ENCODE peak calls at places on chromosomes 16 and 17, in four cellular contexts. B, O, Q and Z are unnamed samples.

GRCh38 chr17:29582767-29583166 is 6.7 kb downstream of the GIT1 start:
- DNase-seq in O (no peak), Q (no peak), B (no peak), Z (no peak)

GRCh38 chr16:48378836-48379235 is 6.4 kb downstream of the SIAH1 start:
- DNase-seq in Q (no peak), O (no peak), B (no peak), Z (no peak)

GRCh38 chr17:77419547-77420475 is 279.0 kb downstream of the SEC14L1 start:
- DNase-seq in O (no peak), B (no peak), Q (peak), Z (no peak)

GRCh38 chr17:67532326-67532871 is 155.3 kb downstream of the PITPNC1 start:
- DNase-seq in B (no peak), Q (no peak), O (no peak), Z (no peak)

GRCh38 chr16:10520869-10521578 is 59.4 kb downstream of the EMP2 start:
- DNase-seq in B (no peak), O (no peak), Q (no peak), Z (no peak)

GRCh38 chr16:65069090-65069489 is 52.8 kb downstream of the CDH11 start:
- DNase-seq in Q (no peak), B (peak), O (no peak), Z (no peak)

GRCh38 chr16:31274831-31275816 is 15.3 kb downstream of the ITGAM start:
- DNase-seq in O (no peak), Q (no peak), B (no peak), Z (no peak)

GRCh38 chr17:57283203-57283971 is 27.1 kb downstream of the MSI2 start:
- DNase-seq in O (no peak), B (no peak), Q (no peak), Z (no peak)

GRCh38 chr16:80527297-80527696 is 13.5 kb upstream of the DYNLRB2 start:
- DNase-seq in Q (peak), O (no peak), B (peak), Z (peak)

GRCh38 chr16:15523092-15523541 is 88.7 kb downstream of the BMERB1 start:
- DNase-seq in Q (no peak), O (peak), B (no peak), Z (no peak)

GRCh38 chr16:68396481-68396880 is 51.8 kb downstream of the SMPD3 start:
- DNase-seq in Q (peak), O (no peak), B (peak), Z (peak)

GRCh38 chr16:8675183-8676159 is 1.1 kb downstream of the ABAT start:
- DNase-seq in Q (no peak), B (no peak), O (no peak), Z (peak)

GRCh38 chr17:416293-417206 is 63.9 kb upstream of the RPH3AL start:
- DNase-seq in O (no peak), B (no peak), Q (no peak), Z (no peak)

GRCh38 chr17:68368387-68368786 is 77.1 kb downstream of the ARSG start:
- DNase-seq in Q (no peak), O (no peak), B (no peak), Z (no peak)

GRCh38 chr17:74280093-74280513 is 6.1 kb downstream of the DNAI2 start:
- DNase-seq in B (no peak), Q (no peak), O (no peak), Z (peak)

GRCh38 chr16:72112452-72112792 is 18.8 kb downstream of the DHX38 start:
- DNase-seq in B (no peak), Q (no peak), O (no peak), Z (no peak)

GRCh38 chr17:50625032-50625871 is 9.4 kb upstream of the ABCC3 start:
- DNase-seq in Q (no peak), O (no peak), B (no peak), Z (no peak)

GRCh38 chr16:27539120-27539519 is 10.6 kb downstream of the GTF3C1 start:
- DNase-seq in O (no peak), B (no peak), Q (no peak), Z (no peak)

GRCh38 chr17:74201250-74201649 is 2.2 kb upstream of the RPL38 start:
- DNase-seq in B (no peak), Q (no peak), O (no peak), Z (no peak)

GRCh38 chr16:51440096-51440495 is 289.0 kb upstream of the SALL1 start:
- DNase-seq in B (no peak), Q (no peak), O (no peak), Z (no peak)

GRCh38 chr17:58059141-58059540 is 24.1 kb upstream of the DYNLL2 start:
- DNase-seq in Q (no peak), B (no peak), O (no peak), Z (no peak)

GRCh38 chr16:31179153-31179746 is 689 bp upstream of the FUS start:
- DNase-seq in Q (no peak), B (no peak), O (no peak), Z (no peak)

GRCh38 chr16:87681990-87682570 is 79.8 kb downstream of the JPH3 start:
- DNase-seq in Q (no peak), O (no peak), B (peak), Z (no peak)
- TF ChIP-seq CTCF in Q (peak), O (no peak), B (peak), Z (no peak)

GRCh38 chr17:8014558-8014850 is 12.1 kb downstream of the GUCY2D start:
- DNase-seq in Q (no peak), B (no peak), O (no peak), Z (no peak)

GRCh38 chr17:8018436-8018835 is 16.0 kb downstream of the GUCY2D start:
- DNase-seq in Q (no peak), B (no peak), O (no peak), Z (no peak)

GRCh38 chr17:8015236-8015956 is 13.0 kb downstream of the GUCY2D start:
- DNase-seq in B (no peak), Q (no peak), O (no peak), Z (no peak)

GRCh38 chr17:8015957-8016631 is 13.7 kb downstream of the GUCY2D start:
- DNase-seq in B (no peak), Q (peak), O (no peak), Z (no peak)

GRCh38 chr17:8016632-8017424 is 14.4 kb downstream of the GUCY2D start:
- DNase-seq in Q (peak), O (no peak), B (peak), Z (peak)
- H3K27ac ChIP-seq in Q (no peak), O (no peak), B (no peak), Z (no peak)

GRCh38 chr17:36808181-36808661 is 129.1 kb upstream of the LHX1 start:
- DNase-seq in B (no peak), Q (peak), O (no peak), Z (no peak)
- TF ChIP-seq CTCF in B (no peak), Q (no peak), O (no peak), Z (no peak)

DNA sequence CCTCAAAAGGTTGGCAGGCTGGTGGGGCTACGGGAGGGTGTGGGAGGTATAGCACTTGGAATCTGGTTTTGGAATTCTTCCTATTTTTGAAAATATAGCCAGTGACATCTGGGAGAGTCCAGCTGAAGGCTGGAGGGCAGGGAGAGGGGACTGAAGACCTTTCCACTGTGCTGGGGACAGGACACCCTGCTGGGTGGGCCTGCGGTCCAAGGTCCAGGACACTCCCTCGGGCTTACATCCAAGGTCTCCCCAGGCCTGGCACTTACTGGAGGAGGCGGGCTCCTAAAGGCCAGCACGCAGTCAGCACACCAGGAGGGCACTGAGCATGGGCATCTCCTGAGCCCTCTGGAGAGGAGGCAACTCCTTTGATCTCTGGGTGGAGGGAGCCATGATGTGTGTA is 35.4 kb upstream of the ETV4 start:
- DNase-seq in O (no peak), B (no peak), Q (no peak), Z (no peak)
- H3K27ac ChIP-seq in O (peak), B (no peak), Q (no peak), Z (no peak)